ENCODE peak calls at places on chromosomes 3 and 15, in four cellular contexts. A is esophagus squamous epithelium, D is body of pancreas, F is endothelial cell of umbilical vein. X is an unnamed sample.
A peak's percentile ranks its signal among the peaks of the same experiment; 100 is the strongest.

GRCh38 chr3:47323431-47324277 is 40.9 kb downstream of the KLHL18 start:
- DNase-seq in A (no peak), D (no peak), F (no peak), X (no peak)

GRCh38 chr3:77247817-77248216 is 207.9 kb downstream of the ROBO2 start:
- DNase-seq in A (no peak), D (no peak), F (no peak), X (no peak)

GRCh38 chr3:50495609-50496423 is 7.6 kb downstream of the CACNA2D2 start:
- DNase-seq in A (no peak), D (no peak), F (no peak), X (no peak)

GRCh38 chr15:70014311-70014707 is 83.4 kb downstream of the TLE3 start:
- DNase-seq in A (no peak), D (no peak), F (no peak), X (no peak)

GRCh38 chr3:12940854-12941253 is 99.5 kb upstream of the RPL32 start:
- DNase-seq in A (no peak), D (no peak), F (no peak), X (no peak)

GRCh38 chr15:68734352-68734751 is 86.3 kb downstream of the ANP32A start:
- DNase-seq in A (no peak), D (no peak), F (no peak), X (no peak)

GRCh38 chr3:104397713-104398112 is 969.0 kb upstream of the ALCAM start:
- DNase-seq in A (no peak), D (no peak), F (no peak), X (no peak)

GRCh38 chr3:152051501-152052404 is 178.3 kb downstream of the SUCNR1 start:
- DNase-seq in A (no peak), D (no peak), F (no peak), X (no peak)

GRCh38 chr3:100097919-100098896 is 16.1 kb downstream of the FILIP1L start:
- DNase-seq in A (no peak), D (peak; percentile 57), F (no peak), X (peak; percentile 55)

GRCh38 chr3:87225659-87226058 is 1.4 kb upstream of the CHMP2B start:
- DNase-seq in A (no peak), D (peak; percentile 61), F (no peak), X (peak; percentile 22)

GRCh38 chr3:72678892-72679291 is 169.4 kb downstream of the SHQ1 start:
- DNase-seq in A (no peak), D (no peak), F (no peak), X (no peak)

GRCh38 chr15:68412218-68412617 is 19.7 kb downstream of the ITGA11 start:
- DNase-seq in A (no peak), D (no peak), F (no peak), X (no peak)

GRCh38 chr3:73451276-73451973 is 173.3 kb downstream of the PDZRN3 start:
- DNase-seq in A (no peak), D (no peak), F (no peak), X (no peak)

GRCh38 chr15:66356069-66356358 is 471 bp downstream of the TIPIN start:
- DNase-seq in A (no peak), D (no peak), F (no peak), X (no peak)

GRCh38 chr3:127817331-127817821 is 4.9 kb downstream of the MGLL start:
- DNase-seq in A (no peak), D (no peak), F (no peak), X (no peak)

DNA sequence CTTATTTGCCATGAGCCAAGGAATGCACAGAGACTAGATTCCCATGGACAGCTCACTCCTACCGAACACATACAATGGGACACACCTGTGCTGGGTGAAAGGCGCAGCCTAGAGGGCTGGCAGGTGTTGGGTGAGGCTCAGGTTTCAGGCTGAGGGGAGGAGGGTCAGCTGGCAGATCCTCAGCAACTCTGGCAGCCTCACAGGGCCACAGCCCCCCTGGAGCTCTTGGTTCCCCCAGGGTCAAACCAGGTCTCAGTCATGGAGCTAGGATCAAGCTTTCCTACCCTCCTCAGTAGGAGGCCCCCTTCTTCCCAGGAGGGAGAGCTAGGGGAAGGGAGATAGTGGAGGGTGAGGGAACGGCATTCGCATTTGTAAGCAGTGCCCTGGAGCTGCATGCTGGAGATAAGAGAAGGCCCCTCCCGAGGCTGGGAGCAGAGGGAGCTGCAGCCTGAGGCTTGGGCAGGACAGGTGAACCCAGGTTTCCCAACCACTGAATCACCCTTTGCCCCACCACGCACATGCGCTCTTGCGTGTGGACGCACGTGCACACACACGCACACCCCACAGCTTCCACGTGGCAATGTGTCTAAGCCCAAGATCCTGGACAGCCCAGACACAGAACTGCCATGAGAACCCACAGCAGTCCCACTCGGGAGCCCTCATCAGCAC is 26.3 kb upstream of the TFRC start:
- DNase-seq in A (no peak), D (no peak), F (no peak), X (no peak)
- TF ChIP-seq POLR2A in A (no peak), D (no peak), F (no peak), X (no peak)

GRCh38 chr3:194806991-194807685 is 121.5 kb downstream of the FAM43A start:
- DNase-seq in A (no peak), D (no peak), F (no peak), X (no peak)

GRCh38 chr3:194802125-194802433 is 116.4 kb downstream of the FAM43A start:
- DNase-seq in A (no peak), D (no peak), F (no peak), X (no peak)

GRCh38 chr3:194805546-194805945 is 119.9 kb downstream of the FAM43A start:
- DNase-seq in A (no peak), D (no peak), F (no peak), X (no peak)

GRCh38 chr3:194801378-194802124 is 115.9 kb downstream of the FAM43A start:
- DNase-seq in A (no peak), D (no peak), F (peak; percentile 52), X (no peak)

DNA sequence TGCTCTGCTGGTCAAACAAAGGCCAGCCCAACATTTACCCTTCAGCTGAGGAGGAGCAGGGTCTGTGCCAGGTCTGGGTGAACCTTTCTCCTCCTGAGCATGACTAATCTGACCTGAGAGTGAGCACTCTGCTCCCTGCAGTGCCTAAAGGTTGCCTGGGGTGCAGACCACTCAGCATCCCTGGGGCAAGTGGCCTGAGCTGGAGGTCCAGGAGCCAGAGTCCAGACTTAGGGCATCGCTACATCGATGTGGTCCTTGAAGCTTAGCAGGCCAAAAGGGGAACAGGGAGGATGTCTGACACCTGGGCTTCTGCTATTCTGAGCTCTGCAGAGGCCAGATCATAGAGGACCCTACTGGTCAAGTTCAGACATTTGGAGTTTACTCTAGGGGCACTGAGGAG is 119.1 kb downstream of the FAM43A start:
- DNase-seq in A (no peak), D (no peak), F (no peak), X (no peak)
- H3K4me1 ChIP-seq in A (no peaks in the 10 kb centered on the region), D (no peaks in the 10 kb centered on the region), F (no peaks in the 10 kb centered on the region), X (no peaks in the 10 kb centered on the region)

DNA sequence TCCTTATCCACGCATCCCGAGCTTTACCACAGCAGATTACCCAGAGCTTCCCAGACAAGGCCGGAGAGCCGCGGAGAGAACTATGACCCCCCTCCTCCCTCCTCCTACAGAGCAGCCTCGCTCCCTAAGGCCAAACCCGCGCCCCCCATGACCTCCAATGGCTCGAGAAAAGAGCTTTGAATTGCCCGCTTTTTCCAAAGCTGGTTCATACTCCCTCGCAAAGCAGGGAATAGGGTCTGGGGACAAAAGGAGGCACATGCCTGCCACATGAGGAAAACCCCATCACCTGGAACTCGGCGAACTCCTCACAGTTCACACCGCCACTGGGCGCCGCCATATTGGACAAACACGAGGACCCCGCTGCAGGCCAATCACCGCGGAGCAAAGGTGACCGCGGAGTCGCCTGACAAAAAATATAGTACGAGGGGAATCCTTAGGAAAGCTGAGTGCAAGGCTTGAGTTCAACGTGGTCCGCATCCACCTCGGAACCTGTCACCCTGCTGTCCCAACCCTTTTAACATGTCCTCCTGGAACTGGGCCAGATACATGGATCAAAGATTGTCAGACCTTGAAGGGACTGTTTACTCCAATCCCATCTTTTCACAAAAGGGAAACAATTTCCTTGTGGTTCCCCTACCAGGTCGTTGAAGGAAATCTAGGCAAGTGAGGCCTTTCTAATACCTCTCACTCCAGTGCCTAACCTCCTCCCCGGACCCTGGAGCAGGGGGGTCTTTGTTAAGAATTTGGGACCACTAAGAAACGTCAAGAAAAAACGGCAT is at the start of gene MIX23:
- DNase-seq in A (peak; percentile 30), D (peak; percentile 88), F (peak; percentile 84), X (peak; percentile 85)
- TF ChIP-seq POLR2A in A (no peak), D (peak; percentile 18), F (peak; percentile 85), X (peak; percentile 61)

GRCh38 chr3:150069158-150069536 is 98.5 kb upstream of the PFN2 start:
- DNase-seq in A (no peak), D (no peak), F (no peak), X (no peak)
- H3K4me1 ChIP-seq in A (no peaks in the 10 kb centered on the region), D (no peaks in the 10 kb centered on the region), F (no peaks in the 10 kb centered on the region), X (no peaks in the 10 kb centered on the region)

DNA sequence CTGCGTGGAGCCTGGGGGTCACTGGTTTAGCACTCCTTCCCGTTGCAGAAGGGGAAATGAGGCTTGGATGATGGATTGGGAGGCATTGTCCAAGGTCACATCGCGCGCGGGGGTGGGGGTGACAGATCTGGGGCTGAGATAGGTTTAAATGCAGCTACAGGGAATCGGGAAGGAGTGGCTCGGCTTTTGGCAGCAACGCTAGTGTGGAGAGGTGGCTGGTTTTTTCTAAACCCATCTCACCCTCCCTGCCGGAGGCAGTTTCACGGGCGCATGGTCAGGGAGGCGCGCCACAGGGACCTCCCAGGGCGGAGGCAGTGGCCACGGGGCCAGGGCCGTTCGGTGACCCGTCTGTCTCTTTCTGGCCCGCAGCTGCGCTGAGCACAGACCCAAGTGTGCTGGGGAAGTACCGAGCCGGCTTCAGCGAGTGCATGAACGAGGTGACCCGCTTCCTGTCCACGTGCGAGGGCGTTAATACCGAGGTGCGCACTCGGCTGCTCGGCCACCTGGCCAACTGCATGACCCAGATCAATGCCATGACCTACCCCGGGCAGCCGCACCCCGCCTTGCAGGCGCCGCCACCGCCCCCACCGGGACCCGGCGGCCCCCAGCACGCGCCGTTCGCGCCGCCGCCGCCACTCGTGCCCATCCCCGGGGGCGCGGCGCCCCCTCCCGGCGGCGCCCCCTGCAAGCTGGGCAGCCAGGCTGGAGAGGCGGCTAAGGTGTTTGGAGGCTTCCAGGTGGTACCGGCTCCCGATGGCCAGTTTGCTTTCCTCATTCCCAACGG is 1.6 kb downstream of the HES1 start:
- DNase-seq in A (no peak), D (peak; percentile 83), F (peak; percentile 74), X (peak; percentile 86)
- TF ChIP-seq POLR2A in A (no peak), D (peak; percentile 73), F (peak; percentile 50), X (peak; percentile 75)

GRCh38 chr3:188948658-188949400 is 222.9 kb upstream of the TPRG1 start:
- DNase-seq in A (no peak), D (peak; percentile 60), F (peak; percentile 89), X (peak; percentile 90)
- H3K4me1 ChIP-seq in A (peaks cover 48% of the 10 kb centered on the region), D (peaks cover 60% of the 10 kb centered on the region), F (peaks cover 45% of the 10 kb centered on the region), X (peaks cover 68% of the 10 kb centered on the region)

DNA sequence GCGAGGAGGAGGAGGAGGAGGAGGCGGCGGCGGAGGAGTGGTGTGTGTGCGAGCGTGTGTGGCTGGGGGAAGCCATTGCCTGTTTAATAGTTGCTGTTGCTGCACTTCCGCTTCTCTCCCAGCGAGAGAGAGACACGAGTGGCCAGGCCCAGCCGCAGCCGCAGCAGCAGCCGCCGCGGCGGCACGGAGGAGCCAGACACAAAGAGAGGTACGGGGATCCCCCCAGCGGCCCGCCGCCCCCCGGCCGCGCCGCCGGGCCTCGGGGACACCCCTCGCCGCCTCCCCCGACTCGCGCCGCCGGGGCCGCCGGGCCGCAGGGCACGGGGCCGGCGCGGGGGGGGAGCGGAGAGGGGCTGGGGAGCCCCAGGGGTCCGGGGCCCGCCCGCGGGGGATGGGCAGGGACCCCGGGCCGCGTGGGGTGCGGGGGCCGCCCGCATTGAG is at the start of gene UBE2E1:
- DNase-seq in A (peak; percentile 36), D (peak; percentile 75), F (peak; percentile 55), X (peak; percentile 73)
- TF ChIP-seq POLR2A in A (no peak), D (no peak), F (peak; percentile 56), X (no peak)

X was measured in adrenal gland.